ENCODE peak calls at places on chromosomes 7 and 10, in four cellular contexts. F is PC-9, C is GM20000, Y is epithelial cell of esophagus. O is an unnamed sample.

GRCh38 chr7:918441-919113 is 35.9 kb downstream of the ADAP1 start:
- DNase-seq in Y (no peak), F (no peak), C (no peak), O (no peak)

GRCh38 chr7:83271212-83272099 is 108.8 kb upstream of the PCLO start:
- DNase-seq in Y (peak), C (no peak), F (no peak), O (no peak)

GRCh38 chr7:22651534-22652243 is 75.3 kb upstream of the IL6 start:
- DNase-seq in C (no peak), F (no peak), Y (peak), O (no peak)

GRCh38 chr10:112843623-112844022 is 106.4 kb upstream of the TCF7L2 start:
- DNase-seq in F (no peak), C (no peak), Y (no peak), O (no peak)

GRCh38 chr7:18474944-18475343 is 20.6 kb upstream of the HDAC9 start:
- DNase-seq in C (no peak), Y (no peak), F (no peak), O (no peak)

GRCh38 chr7:110090113-110090820 is 1000.7 kb upstream of the LRRN3 start:
- DNase-seq in C (peak), F (no peak), Y (peak), O (peak)

GRCh38 chr7:19488056-19488455 is 220.8 kb downstream of the POLR1F start:
- DNase-seq in Y (no peak), F (no peak), C (no peak), O (no peak)

GRCh38 chr7:92782855-92783254 is 53.5 kb downstream of the CDK6 start:
- DNase-seq in C (no peak), Y (no peak), F (no peak), O (no peak)

GRCh38 chr7:158547817-158548216 is 39.8 kb downstream of the PTPRN2 start:
- DNase-seq in C (no peak), F (no peak), Y (no peak), O (no peak)

GRCh38 chr10:74556072-74556705 is 270.2 kb upstream of the KAT6B start:
- DNase-seq in Y (no peak), C (no peak), F (no peak), O (no peak)
- TF ChIP-seq CTCF in Y (no peak), C (no peak), F (no peak), O (no peak)

DNA sequence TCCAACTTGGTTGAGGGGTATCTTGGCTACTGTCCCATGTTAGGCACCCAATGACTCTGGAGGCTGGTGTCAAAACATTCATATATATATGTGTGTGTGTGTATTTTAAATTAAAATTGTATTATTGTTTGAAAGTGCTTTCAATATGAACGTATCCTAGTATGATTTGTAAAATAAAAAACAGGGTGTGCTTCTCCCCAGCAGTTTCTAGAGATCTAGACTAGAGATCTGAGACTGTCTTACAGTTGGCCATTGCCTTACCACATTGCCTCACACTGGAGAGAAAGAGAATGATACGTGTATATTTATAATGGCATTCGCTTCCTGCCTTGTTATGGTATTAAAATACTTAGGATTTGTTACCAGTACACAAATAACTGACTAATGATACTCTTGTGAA is 1.2 kb downstream of the BAG3 start:
- DNase-seq in C (peak), F (no peak), Y (peak), O (peak)
- TF ChIP-seq CTCF in C (no peak), F (no peak), Y (peak), O (no peak)

GRCh38 chr10:12333382-12334185 is 15.8 kb upstream of the CAMK1D start:
- DNase-seq in F (peak), Y (peak), C (peak), O (peak)
- TF ChIP-seq CTCF in F (no peak), Y (no peak), C (no peak), O (no peak)

DNA sequence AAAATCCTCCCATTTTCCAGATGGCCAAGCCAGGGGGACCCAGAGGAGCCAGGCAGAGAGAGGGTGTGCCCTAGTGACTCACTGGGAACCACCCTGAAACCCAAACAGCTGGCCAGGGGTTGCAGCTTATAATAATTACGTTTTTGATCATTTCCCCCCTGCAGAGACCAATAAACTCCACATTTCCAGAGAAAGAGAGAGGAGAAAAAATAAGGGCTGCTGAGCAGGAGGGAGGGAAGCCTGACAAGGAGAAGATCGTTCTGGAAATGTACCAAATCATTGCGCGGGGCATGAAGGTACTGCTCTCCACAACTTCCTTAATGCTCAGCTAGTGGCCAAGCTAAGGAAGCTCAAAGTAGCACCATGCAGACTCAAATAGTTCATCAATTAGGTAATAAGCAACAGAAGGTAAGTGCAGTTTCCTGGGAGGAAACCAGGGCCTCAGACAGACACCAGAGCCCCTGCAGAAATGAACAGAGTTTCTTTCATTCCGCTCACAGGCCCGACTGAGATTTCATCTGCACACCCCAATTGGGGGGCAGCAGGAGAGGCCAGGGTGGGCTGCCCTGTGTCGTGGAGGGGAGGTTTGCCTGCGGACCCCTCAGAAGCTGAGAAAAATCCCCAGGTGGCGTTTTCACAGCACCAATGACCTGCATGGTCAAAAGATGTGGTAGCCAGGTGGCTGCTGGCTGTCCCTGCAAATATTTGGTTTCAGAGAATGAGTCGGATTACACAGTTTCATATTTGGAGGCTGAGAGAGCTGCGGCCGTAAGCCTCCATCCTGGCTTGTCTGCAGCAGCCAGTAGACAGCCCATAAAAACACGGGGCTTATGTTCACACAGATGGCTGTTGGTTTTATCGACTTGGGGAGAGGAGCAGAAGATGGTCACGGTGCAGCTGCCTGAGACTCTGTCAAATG is 153.2 kb upstream of the LYZL2 start:
- DNase-seq in Y (no peak), F (no peak), C (peak), O (peak)
- TF ChIP-seq CTCF in Y (no peak), F (no peak), C (no peak), O (no peak)

O was measured in GM13976.